ENCODE peak calls at places on chromosomes 4 and X, in four cellular contexts. G is K562, K is HepG2, M is SK-N-SH. S is an unnamed sample.

GRCh38 chr4:41069838-41070237 is 144.5 kb downstream of the APBB2 start:
- DNase-seq in G (no peak), K (no peak), M (no peak), S (peak; percentile 22)

GRCh38 chrX:153736871-153737441 is 12.3 kb downstream of the ABCD1 start:
- DNase-seq in G (no peak), M (peak; percentile 53), K (no peak), S (no peak)

GRCh38 chr4:126955292-126956191 is 677.2 kb upstream of the INTU start:
- DNase-seq in K (no peak), M (peak; percentile 9), G (peak; percentile 60), S (peak; percentile 11)

GRCh38 chr4:128386761-128387599 is 99.4 kb upstream of the PGRMC2 start:
- DNase-seq in G (peak; percentile 23), K (no peak), M (peak; percentile 67), S (no peak)

GRCh38 chrX:132384301-132384700 is 104.5 kb downstream of the MBNL3 start:
- DNase-seq in K (no peak), M (no peak), G (no peak), S (no peak)

GRCh38 chr4:78169728-78170127 is 112.6 kb downstream of the FRAS1 start:
- DNase-seq in G (no peak), M (no peak), K (no peak), S (no peak)

GRCh38 chr4:123616970-123617392 is 220.4 kb downstream of the SPRY1 start:
- DNase-seq in M (peak; percentile 34), K (no peak), G (no peak), S (no peak)

GRCh38 chrX:4277122-4277521 is 563.7 kb upstream of the PRKX start:
- DNase-seq in K (no peak), G (no peak), M (no peak), S (no peak)

GRCh38 chr4:124025423-124025822 is 628.8 kb downstream of the SPRY1 start:
- DNase-seq in M (no peak), G (no peak), K (no peak), S (no peak)

GRCh38 chrX:152937236-152937635 is 39.4 kb downstream of the ZNF185 start:
- DNase-seq in K (no peak), G (no peak), M (no peak), S (no peak)

GRCh38 chrX:35150642-35151239 is 208.1 kb downstream of the FAM47B start:
- DNase-seq in G (no peak), K (no peak), M (no peak), S (no peak)

GRCh38 chr4:139973611-139974010 is 180.4 kb downstream of the MAML3 start:
- DNase-seq in G (no peak), K (no peak), M (no peak), S (no peak)

GRCh38 chr4:121728798-121729226 is 32.0 kb upstream of the ANXA5 start:
- DNase-seq in K (no peak), G (no peak), M (no peak), S (no peak)

GRCh38 chr4:121728066-121728465 is 31.3 kb upstream of the ANXA5 start:
- DNase-seq in K (peak; percentile 7), M (no peak), G (no peak), S (no peak)

GRCh38 chr4:121721700-121722099 is 24.9 kb upstream of the ANXA5 start:
- DNase-seq in M (no peak), K (no peak), G (no peak), S (no peak)

GRCh38 chr4:121724671-121725070 is 27.9 kb upstream of the ANXA5 start:
- DNase-seq in G (no peak), M (no peak), K (no peak), S (no peak)

DNA sequence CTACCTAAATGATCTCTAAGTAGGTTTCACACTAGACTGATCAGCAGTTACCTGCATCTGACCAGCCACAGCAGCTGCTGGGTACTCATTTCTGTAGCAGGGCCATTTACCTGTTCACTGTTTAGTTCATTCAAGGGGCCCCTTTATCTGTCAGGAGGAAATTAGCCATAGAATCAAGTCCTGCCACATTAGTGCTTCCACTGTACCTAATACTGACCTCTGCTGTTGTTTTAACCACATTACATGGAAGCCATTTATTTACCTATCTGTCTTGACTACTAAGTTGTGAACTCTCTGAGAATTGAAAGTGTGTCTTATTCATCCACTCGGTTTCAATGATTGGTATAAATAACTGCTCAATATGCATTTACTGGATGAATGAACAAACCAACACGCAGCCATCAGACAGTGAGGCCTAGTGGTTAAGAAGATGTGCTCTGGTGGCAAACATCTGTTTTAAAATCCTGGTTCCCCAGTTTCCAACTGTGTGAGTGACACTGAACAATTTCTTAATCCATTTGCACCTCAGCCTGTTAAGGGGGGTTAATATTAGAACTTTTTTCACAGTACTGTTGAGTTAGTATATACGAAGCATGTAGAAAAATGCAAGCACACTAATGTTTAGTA is 30.0 kb upstream of the ANXA5 start:
- DNase-seq in K (peak; percentile 64), M (peak; percentile 22), G (peak; percentile 47), S (no peak)
- TF ChIP-seq FOXJ3 in K (no peak), M (no peak), G (no peak), S (no peak)

DNA sequence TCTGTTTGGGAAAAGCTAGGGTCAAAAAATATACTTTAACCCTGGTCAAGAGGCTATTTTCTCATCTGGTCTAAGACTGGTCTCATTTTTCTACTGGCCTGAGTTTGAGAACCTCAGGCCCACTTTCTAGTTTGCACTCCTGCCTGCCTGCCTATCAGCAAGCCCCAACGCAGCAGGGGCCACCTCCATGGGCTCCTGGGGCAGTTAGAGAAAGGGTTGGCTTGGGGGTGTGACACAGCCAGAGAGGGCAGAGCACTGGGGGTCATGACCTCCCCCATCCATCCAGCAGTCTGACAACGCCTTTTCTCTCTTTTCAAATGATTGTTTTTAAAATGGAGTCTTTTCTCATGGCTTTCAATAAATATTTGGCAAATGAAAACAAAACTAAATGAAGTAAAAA is 64.5 kb downstream of the RASL11B start:
- DNase-seq in K (no peak), M (no peak), G (peak; percentile 20), S (no peak)
- TF ChIP-seq CTCF in K (no peak), M (no peak), G (no peak), S (no peak)

GRCh38 chr4:38016698-38017097 is 56.5 kb downstream of the PTTG2 start:
- DNase-seq in G (no peak), K (no peak), M (no peak), S (no peak)

GRCh38 chr4:38013461-38014366 is 53.5 kb downstream of the PTTG2 start:
- DNase-seq in M (no peak), K (no peak), G (no peak), S (no peak)

GRCh38 chr4:38017579-38017978 is 57.4 kb downstream of the PTTG2 start:
- DNase-seq in K (no peak), G (no peak), M (no peak), S (no peak)

GRCh38 chr4:38014421-38014852 is 54.2 kb downstream of the PTTG2 start:
- DNase-seq in K (no peak), M (no peak), G (no peak), S (no peak)

DNA sequence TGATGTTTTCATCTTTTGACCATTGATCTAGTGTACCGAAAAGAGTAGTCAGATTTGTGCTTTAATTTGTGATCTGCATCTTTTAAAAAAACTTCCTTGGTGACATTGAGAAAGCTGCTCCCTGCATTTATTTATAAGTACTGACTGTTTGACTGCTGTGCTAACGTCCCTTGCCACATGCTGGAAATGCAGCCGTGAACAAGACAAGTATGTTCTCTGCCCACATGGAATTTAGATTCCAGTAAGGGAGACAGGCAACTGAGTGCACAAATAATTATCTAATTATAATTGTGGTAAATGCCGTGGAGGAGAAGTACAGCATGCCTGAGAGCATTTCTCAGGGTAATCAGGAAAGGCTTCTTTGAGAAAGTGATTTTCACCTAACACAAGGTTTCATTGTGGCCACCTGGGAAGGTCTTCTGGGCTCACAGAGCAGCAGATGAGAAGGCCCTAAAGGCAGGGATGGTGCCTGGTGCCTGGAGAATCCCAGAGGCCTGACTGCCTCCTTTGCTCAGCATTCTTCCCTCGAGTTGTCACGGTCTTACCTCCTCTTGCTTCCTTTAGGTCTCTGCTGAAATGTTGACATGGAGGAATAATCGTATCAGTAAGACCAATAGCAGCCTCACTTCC is 55.8 kb downstream of the PTTG2 start:
- DNase-seq in K (no peak), M (no peak), G (no peak), S (no peak)
- TF ChIP-seq FOXJ3 in K (no peak), M (no peak), G (no peak), S (no peak)

DNA sequence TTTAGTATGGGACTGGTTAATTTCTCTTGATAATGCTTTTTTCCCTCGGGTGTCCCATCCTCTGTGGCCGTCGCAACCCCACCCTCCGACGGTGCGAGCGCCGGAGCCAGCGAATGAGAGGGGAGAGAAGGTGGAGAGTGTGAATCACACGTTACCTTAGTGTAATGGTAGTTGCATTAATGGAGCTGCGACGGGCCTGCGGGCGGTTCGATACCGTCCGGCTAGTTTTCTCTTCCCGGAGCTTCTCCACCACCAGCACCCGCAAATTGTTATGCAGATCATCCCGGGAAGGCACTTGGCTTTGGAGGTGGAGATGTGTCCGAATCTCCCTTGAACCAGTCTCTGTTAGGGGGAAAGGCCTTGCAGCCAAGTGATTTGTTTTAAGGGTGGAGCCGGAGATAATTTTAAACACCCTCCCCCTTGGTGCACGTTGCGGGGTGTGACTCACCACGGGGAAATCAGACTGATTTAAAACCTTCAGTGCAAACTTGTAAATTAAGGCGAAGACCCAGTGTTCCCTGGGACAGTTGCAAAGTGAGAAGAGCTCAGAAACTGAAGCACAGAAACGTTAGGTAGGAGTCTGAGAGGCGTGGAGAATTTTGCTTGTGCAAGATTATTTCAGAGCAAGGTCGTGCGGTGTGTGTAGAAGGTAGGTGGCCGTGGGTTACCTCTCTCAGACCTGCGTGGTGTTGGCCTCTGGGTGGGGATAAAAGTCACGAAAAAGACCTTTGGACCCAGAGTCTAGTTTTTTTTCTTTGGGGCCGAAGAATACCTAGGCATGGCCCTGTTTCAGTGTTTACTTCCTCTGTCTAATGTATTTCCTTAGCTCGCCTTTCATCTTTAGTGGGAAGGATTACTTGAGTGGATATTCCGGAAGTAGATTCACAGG is 1.3 kb downstream of the AFF1 start:
- DNase-seq in G (peak; percentile 70), M (no peak), K (peak; percentile 62), S (peak; percentile 74)
- TF ChIP-seq CTCF in G (peak; percentile 26), M (no peak), K (peak; percentile 13), S (no peak)

DNA sequence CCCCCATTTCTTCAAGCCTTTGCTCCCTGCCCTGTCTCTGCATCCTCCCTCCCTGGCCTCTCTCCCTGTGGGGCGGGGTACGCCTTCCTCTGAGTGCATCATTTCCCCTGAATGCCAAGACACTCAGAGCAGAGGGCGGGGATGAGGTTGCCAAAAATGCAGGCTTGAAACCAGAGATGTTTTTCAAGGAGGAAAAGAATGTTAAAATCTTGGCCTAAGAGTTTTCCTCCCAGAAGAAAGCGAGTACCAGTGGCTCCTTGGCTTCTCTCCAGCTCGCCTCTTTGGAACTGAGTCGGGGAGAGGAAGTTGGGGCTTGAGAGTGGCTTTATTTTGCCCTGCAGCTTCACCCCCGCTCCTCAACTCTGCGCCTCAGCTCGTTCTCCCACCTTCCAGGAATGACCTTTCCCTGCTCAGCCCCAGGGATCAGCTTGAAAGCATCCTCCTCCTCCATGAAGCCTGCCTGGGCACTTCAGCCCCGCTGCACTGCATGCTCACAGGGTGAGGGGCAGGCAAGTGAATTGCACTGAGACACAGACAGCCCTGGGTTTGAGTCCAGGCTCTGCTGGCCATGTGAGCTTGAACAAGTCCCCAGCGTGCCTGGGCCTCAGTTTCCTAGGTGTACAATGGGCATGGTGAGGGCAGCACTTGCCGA is 57.5 kb upstream of the SORCS2 start:
- DNase-seq in K (no peak), G (no peak), M (no peak), S (no peak)
- TF ChIP-seq FOXJ3 in K (no peak), G (no peak), M (no peak), S (no peak)

DNA sequence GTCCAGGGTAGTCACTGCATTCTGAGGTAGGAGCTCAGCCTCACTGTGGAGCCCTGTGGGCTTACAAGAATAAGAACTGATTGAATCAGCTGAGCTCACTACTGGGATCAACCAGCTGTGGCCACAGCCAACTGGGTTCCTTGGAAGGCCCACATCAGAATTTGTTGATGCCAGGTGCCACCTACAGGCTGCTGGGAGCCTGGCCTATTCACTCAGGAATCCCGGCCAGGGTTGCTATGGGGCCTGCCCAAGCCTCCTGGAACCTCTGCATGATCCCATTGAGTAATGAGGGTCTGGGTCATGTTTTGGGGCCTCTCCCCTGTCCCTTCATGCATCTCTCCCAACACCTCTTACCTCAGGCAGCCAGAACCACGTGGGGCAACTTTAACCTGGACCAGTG is 53.9 kb upstream of the KIAA1210 start:
- DNase-seq in G (no peak), K (peak; percentile 12), M (no peak), S (peak; percentile 38)
- TF ChIP-seq CTCF in G (no peak), K (peak; percentile 32), M (peak; percentile 32), S (no peak)

S was measured in WTC11.